ENCODE peak calls at places on chromosomes 13 and 19, in eight cellular contexts. H, X, E, K, R, G, V and B are unnamed samples.

GRCh38 chr13:56917966-56918365 is 222.8 kb upstream of the PRR20A start:
- DNase-seq in H (no peak), X (no peak), E (no peak), K (no peak), R (no peak), G (no peak), V (no peak), B (no peak)

GRCh38 chr13:102002271-102002670 is 399.6 kb downstream of the FGF14 start:
- DNase-seq in H (no peak), X (peak; percentile 5), E (no peak), K (no peak), R (no peak), G (no peak), V (no peak), B (no peak)

GRCh38 chr19:6476155-6476895 is 5.3 kb downstream of the DENND1C start:
- DNase-seq in H (peak; percentile 90), X (peak; percentile 23), E (peak; percentile 100), K (peak; percentile 93), R (no peak), G (peak; percentile 68), V (peak; percentile 99), B (peak; percentile 53)

GRCh38 chr13:51623473-51623872 is 39.2 kb downstream of the WDFY2 start:
- DNase-seq in H (no peak), X (peak; percentile 50), E (no peak), K (no peak), R (peak; percentile 69), G (no peak), V (no peak), B (no peak)

GRCh38 chr13:91169641-91170040 is 177.8 kb upstream of the MIR17HG start:
- DNase-seq in H (no peak), X (no peak), E (no peak), K (no peak), R (no peak), G (no peak), V (no peak), B (no peak)

GRCh38 chr13:40143559-40143958 is 488.1 kb downstream of the COG6 start:
- DNase-seq in H (no peak), X (no peak), E (no peak), K (no peak), R (no peak), G (no peak), V (no peak), B (no peak)

GRCh38 chr19:8209965-8210659 is 942 bp downstream of the CERS4 start:
- DNase-seq in H (no peak), X (no peak), E (peak; percentile 38), K (no peak), R (no peak), G (no peak), V (no peak), B (peak; percentile 5)

GRCh38 chr13:40780822-40781401 is 8.5 kb upstream of the SLC25A15 start:
- DNase-seq in H (no peak), X (peak; percentile 37), E (peak; percentile 43), K (no peak), R (no peak), G (no peak), V (no peak), B (peak; percentile 20)

GRCh38 chr13:35822666-35823065 is 308.5 kb downstream of the DCLK1 start:
- DNase-seq in H (no peak), X (no peak), E (no peak), K (no peak), R (no peak), G (no peak), V (no peak), B (no peak)

GRCh38 chr19:32101206-32101605 is 244.2 kb upstream of the ZNF507 start:
- DNase-seq in H (no peak), X (no peak), E (no peak), K (no peak), R (no peak), G (no peak), V (no peak), B (no peak)

GRCh38 chr13:31234729-31235128 is 35.0 kb downstream of the B3GLCT start:
- DNase-seq in H (no peak), X (no peak), E (peak; percentile 65), K (no peak), R (no peak), G (peak; percentile 14), V (no peak), B (peak; percentile 15)

GRCh38 chr19:3292958-3293529 is 68.6 kb downstream of the CELF5 start:
- DNase-seq in H (no peak), X (no peak), E (no peak), K (no peak), R (no peak), G (no peak), V (no peak), B (no peak)

GRCh38 chr13:43783820-43784219 is 3.0 kb downstream of the ENOX1 start:
- DNase-seq in H (no peak), X (peak; percentile 16), E (peak; percentile 66), K (no peak), R (no peak), G (peak; percentile 42), V (no peak), B (no peak)

GRCh38 chr13:26480246-26480855 is 77.1 kb upstream of the WASF3 start:
- DNase-seq in H (peak; percentile 64), X (peak; percentile 59), E (no peak), K (no peak), R (no peak), G (peak; percentile 29), V (no peak), B (no peak)

GRCh38 chr19:29685326-29685725 is 20.1 kb downstream of the PLEKHF1 start:
- DNase-seq in H (no peak), X (peak; percentile 74), E (no peak), K (no peak), R (no peak), G (peak; percentile 69), V (no peak), B (no peak)

GRCh38 chr19:36266375-36266961 is 51.6 kb downstream of the ZNF146 start:
- DNase-seq in H (peak; percentile 74), X (peak; percentile 18), E (no peak), K (peak; percentile 41), R (no peak), G (no peak), V (no peak), B (no peak)

GRCh38 chr19:16457195-16457953 is 14.4 kb downstream of the EPS15L1 start:
- DNase-seq in H (peak; percentile 90), X (peak; percentile 61), E (peak; percentile 47), K (peak; percentile 52), R (no peak), G (peak; percentile 5), V (no peak), B (no peak)

GRCh38 chr19:39355253-39355652 is 13.0 kb downstream of the SAMD4B start:
- DNase-seq in H (no peak), X (no peak), E (no peak), K (no peak), R (no peak), G (no peak), V (no peak), B (no peak)

GRCh38 chr13:47549219-47549752 is 451.8 kb downstream of the SUCLA2 start:
- DNase-seq in H (no peak), X (no peak), E (peak; percentile 62), K (no peak), R (no peak), G (no peak), V (no peak), B (peak; percentile 44)

DNA sequence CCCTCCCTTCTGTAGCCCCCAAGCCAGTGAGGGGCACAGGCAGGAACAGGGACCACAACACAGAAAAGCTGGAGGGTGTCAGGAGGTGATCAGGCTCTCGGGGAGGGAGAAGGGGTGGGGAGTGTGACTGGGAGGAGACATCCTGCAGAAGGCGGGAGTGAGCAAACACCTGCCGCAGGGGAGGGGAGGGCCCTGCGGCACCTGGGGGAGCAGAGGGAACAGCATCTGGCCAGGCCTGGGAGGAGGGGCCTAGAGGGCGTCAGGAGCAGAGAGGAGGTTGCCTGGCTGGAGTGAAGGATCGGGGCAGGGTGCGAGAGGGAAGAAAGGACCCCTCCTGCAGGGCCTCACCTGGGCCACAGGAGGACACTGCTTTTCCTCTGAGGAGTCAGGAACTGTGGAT is 4.2 kb downstream of the KLK3 start:
- DNase-seq in H (no peak), X (no peak), E (peak; percentile 63), K (no peak), R (no peak), G (no peak), V (no peak), B (no peak)
- H3K4me3 ChIP-seq in H (no peak overlapping the region), X (no peak overlapping the region), E (no peak overlapping the region), K (no peak overlapping the region), R (no peak overlapping the region), G (no peak overlapping the region), V (no peak overlapping the region), B (no peak overlapping the region)

DNA sequence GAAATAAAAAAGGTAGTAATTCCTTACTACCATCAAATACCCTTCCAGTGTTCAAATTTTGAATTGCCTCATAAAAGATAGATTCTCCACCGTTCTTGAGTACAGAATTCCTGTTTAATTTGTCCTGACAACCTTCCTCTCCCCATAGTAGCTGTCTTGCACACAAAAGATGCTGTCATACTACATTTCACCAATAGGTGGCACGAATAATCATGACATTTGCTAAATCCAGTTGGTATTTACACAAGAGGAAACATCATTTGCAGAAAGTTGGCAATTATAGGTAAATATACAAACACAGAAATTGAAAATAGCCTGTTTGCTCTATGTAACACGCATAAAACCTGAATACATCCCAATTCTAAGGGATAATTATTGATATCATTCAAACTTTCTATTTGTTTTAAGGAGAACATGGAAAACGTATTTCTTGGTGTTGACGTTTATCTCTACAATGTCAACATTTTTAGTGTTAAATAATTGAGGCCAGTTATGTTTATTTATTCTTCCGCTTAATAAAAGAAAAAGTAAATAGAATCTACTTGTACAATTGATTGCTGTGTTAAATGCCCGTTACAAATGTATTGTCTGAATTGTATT is 58.3 kb upstream of the CLDN10 start:
- DNase-seq in H (no peak), X (peak; percentile 52), E (peak; percentile 77), K (no peak), R (peak; percentile 70), G (peak; percentile 83), V (no peak), B (peak; percentile 49)
- TF ChIP-seq CTCF in H (no peak), X (peak; percentile 81), E (peak; percentile 79), K (peak; percentile 68), R (peak; percentile 54), G (peak; percentile 77), V (peak; percentile 68), B (peak; percentile 64)

GRCh38 chr19:46413262-46414031 is at the start of gene CCDC8:
- DNase-seq in H (peak; percentile 90), X (peak; percentile 98), E (peak; percentile 98), K (peak; percentile 75), R (peak; percentile 85), G (no peak), V (peak; percentile 86), B (peak; percentile 97)
- H3K4me3 ChIP-seq in H (peak within 1 kb of the TSS; percentile 11), X (peak within 1 kb of the TSS; percentile 65), E (peak within 1 kb of the TSS; percentile 94), K (peak within 1 kb of the TSS; percentile 60), R (peak within 1 kb of the TSS; percentile 72), G (no peak within 1 kb of the TSS), V (peak within 1 kb of the TSS; percentile 57), B (peak within 1 kb of the TSS; percentile 90)

GRCh38 chr19:55099557-55100506 is 17.6 kb downstream of the PPP1R12C start:
- DNase-seq in H (no peak), X (no peak), E (peak; percentile 79), K (no peak), R (no peak), G (peak; percentile 48), V (no peak), B (no peak)
- TF ChIP-seq CTCF in H (no peak), X (peak; percentile 5), E (peak; percentile 69), K (peak; percentile 13), R (peak; percentile 10), G (peak; percentile 65), V (peak; percentile 54), B (peak; percentile 9)